ENCODE peak calls at places on chromosomes 12 and 14, in four cellular contexts. R is H7, N is astrocyte of the spinal cord, O is tibial nerve. H is an unnamed sample.

GRCh38 chr12:110762891-110763290 is 20.2 kb upstream of the PPP1CC start:
- DNase-seq in R (no peak), N (no peak), O (no peak), H (no peak)

GRCh38 chr12:70258605-70259403 is 15.6 kb downstream of the CNOT2 start:
- DNase-seq in N (no peak), O (no peak), R (peak; percentile 30), H (no peak)

GRCh38 chr12:3795096-3795799 is 42.3 kb upstream of the CRACR2A start:
- DNase-seq in R (no peak), N (no peak), O (no peak), H (no peak)

GRCh38 chr12:133057446-133057845 is 20.1 kb downstream of the ZNF84 start:
- DNase-seq in R (no peak), O (no peak), N (peak; percentile 30), H (no peak)

GRCh38 chr14:30443368-30444007 is 115.5 kb upstream of the G2E3 start:
- DNase-seq in R (peak; percentile 15), N (peak; percentile 53), O (no peak), H (no peak)

GRCh38 chr14:100545359-100545758 is 41.9 kb downstream of the BEGAIN start:
- DNase-seq in R (no peak), N (no peak), O (no peak), H (no peak)

GRCh38 chr12:132471858-132472255 is 18.1 kb upstream of the FBRSL1 start:
- DNase-seq in R (no peak), N (no peak), O (no peak), H (no peak)

GRCh38 chr12:26870491-26871419 is 37.8 kb upstream of the ITPR2 start:
- DNase-seq in N (peak; percentile 7), R (no peak), O (no peak), H (peak; percentile 58)

GRCh38 chr14:59120931-59121330 is 67.5 kb upstream of the DAAM1 start:
- DNase-seq in O (no peak), R (no peak), N (no peak), H (no peak)

GRCh38 chr12:52870361-52871290 is 21.8 kb upstream of the KRT78 start:
- DNase-seq in O (peak; percentile 62), N (peak; percentile 29), R (peak; percentile 95), H (peak; percentile 69)

GRCh38 chr14:59848671-59849070 is 21.9 kb downstream of the RTN1 start:
- DNase-seq in N (no peak), O (no peak), R (no peak), H (no peak)

GRCh38 chr12:92078167-92079053 is 67.2 kb downstream of the BTG1 start:
- DNase-seq in R (no peak), O (peak; percentile 48), N (peak; percentile 97), H (no peak)

GRCh38 chr14:93023039-93023438 is 92.7 kb downstream of the ITPK1 start:
- DNase-seq in N (no peak), R (no peak), O (no peak), H (no peak)

GRCh38 chr12:55806982-55807381 is 10.5 kb downstream of the SARNP start:
- DNase-seq in O (no peak), R (no peak), N (no peak), H (no peak)

GRCh38 chr14:59308706-59309105 is 120.2 kb downstream of the DAAM1 start:
- DNase-seq in R (no peak), O (no peak), N (no peak), H (no peak)

GRCh38 chr12:27982380-27982779 is 9.8 kb upstream of the PTHLH start:
- DNase-seq in R (no peak), O (no peak), N (peak; percentile 21), H (no peak)

GRCh38 chr12:83161451-83161850 is 474.7 kb downstream of the TMTC2 start:
- DNase-seq in R (no peak), N (peak; percentile 79), O (no peak), H (no peak)

GRCh38 chr12:13368431-13368830 is 171.9 kb downstream of the EMP1 start:
- DNase-seq in N (no peak), O (no peak), R (no peak), H (no peak)

GRCh38 chr12:122097641-122098364 is 19.2 kb downstream of the MLXIP start:
- DNase-seq in O (no peak), N (no peak), R (no peak), H (peak; percentile 83)

GRCh38 chr12:24905431-24905830 is 43.5 kb downstream of the BCAT1 start:
- DNase-seq in R (no peak), N (no peak), O (no peak), H (no peak)

GRCh38 chr12:28212182-28212581 is 21.9 kb downstream of the CCDC91 start:
- DNase-seq in N (no peak), R (no peak), O (no peak), H (no peak)

GRCh38 chr12:77685112-77685511 is 145.6 kb upstream of the NAV3 start:
- DNase-seq in N (peak; percentile 83), O (peak; percentile 59), R (peak; percentile 16), H (peak; percentile 39)

GRCh38 chr14:95385701-95386100 is 66.0 kb upstream of the CLMN start:
- DNase-seq in R (no peak), N (no peak), O (no peak), H (no peak)

GRCh38 chr12:31590730-31591307 is at the start of gene DENND5B:
- DNase-seq in O (peak; percentile 58), R (peak; percentile 92), N (peak; percentile 66), H (peak; percentile 55)

GRCh38 chr12:79685068-79685467 is 5.7 kb downstream of the PAWR start:
- DNase-seq in O (no peak), N (peak; percentile 76), R (no peak), H (no peak)

GRCh38 chr14:52272375-52272774 is 4.9 kb downstream of the PTGDR start:
- DNase-seq in N (peak; percentile 14), R (peak; percentile 54), O (no peak), H (no peak)

GRCh38 chr12:41061189-41061588 is 126.9 kb upstream of the PDZRN4 start:
- DNase-seq in O (no peak), R (no peak), N (no peak), H (no peak)

GRCh38 chr12:32843528-32844095 is 53.0 kb downstream of the PKP2 start:
- DNase-seq in R (peak; percentile 44), O (peak; percentile 7), N (peak; percentile 19), H (no peak)

GRCh38 chr12:57891639-57892228 is 45.2 kb upstream of the CTDSP2 start:
- DNase-seq in O (no peak), N (no peak), R (no peak), H (no peak)

GRCh38 chr14:98633380-98633779 is 638.6 kb downstream of the BCL11B start:
- DNase-seq in N (peak; percentile 1), R (no peak), O (no peak), H (peak; percentile 16)

DNA sequence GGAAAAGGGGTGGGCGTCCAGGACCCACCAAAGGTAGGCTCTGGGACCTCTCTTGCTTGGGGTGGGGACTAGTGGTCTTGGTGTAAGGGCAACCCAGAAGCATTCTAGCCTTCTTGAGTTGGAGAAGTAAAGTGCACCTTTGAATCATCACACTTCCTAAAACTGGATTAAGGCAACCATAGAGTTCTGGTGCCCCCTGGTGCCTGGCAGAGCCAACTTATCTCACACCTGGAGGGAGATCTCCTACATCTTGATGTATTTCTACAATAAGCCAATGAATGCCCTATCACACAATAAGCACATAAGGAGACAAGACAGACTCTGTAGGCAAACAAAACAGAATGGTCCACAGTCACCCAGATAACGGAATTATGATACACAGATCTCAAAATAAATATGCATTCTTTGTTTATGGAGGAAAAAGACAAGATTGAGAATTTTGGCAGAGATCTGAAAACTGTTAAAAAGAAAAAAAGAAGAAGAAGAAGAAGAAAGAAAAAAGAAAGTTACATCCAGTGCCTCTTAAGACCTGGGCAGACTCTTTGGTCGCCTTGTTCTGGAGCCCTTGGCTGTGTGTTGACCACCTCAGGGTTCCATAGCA is 95.9 kb upstream of the PPP2R5C start:
- DNase-seq in O (no peak), N (peak; percentile 33), R (peak; percentile 40), H (no peak)
- H3K4me3 ChIP-seq in O (no peak overlapping the region), N (no peak overlapping the region), R (no peak overlapping the region), H (no peak overlapping the region)

GRCh38 chr12:7444076-7444475 is at the start of gene CD163L1:
- DNase-seq in R (no peak), N (no peak), O (no peak), H (no peak)
- H3K4me3 ChIP-seq in R (no peak within 1 kb of the TSS), N (no peak within 1 kb of the TSS), O (no peak within 1 kb of the TSS), H (no peak within 1 kb of the TSS)

DNA sequence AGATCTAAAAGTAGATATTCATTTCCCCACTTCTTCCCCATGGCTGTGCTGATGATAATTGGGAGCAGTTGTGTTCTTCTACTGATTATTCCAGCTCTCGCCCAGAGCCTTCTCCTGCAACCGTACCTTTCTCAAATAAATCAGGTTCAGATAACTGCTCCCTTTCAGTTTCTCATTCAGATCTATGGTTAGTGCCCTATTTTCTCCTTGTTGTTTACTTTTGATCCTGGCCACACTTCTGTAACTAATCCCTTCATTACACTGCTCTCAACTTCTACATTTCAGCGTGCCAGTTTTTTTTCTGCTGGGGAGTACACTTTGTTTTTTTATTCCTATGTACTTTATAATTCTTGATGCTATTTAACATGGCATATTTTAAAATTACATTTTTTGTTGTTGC is 2.8 kb upstream of the STRAP start:
- DNase-seq in R (no peak), N (no peak), O (no peak), H (no peak)
- H3K4me3 ChIP-seq in R (no peak overlapping the region), N (no peak overlapping the region), O (no peak overlapping the region), H (no peak overlapping the region)

GRCh38 chr14:20379743-20380142 is 33.6 kb downstream of the TEP1 start:
- DNase-seq in O (no peak), R (no peak), N (no peak), H (no peak)
- H3K4me3 ChIP-seq in O (no peak overlapping the region), R (no peak overlapping the region), N (no peak overlapping the region), H (no peak overlapping the region)

GRCh38 chr14:69259176-69259530 is 805 bp upstream of the GALNT16 start:
- DNase-seq in R (no peak), O (no peak), N (no peak), H (no peak)
- H3K4me3 ChIP-seq in R (peak overlapping the region; percentile 73), O (peak overlapping the region; percentile 55), N (peak overlapping the region; percentile 39), H (no peak overlapping the region)

DNA sequence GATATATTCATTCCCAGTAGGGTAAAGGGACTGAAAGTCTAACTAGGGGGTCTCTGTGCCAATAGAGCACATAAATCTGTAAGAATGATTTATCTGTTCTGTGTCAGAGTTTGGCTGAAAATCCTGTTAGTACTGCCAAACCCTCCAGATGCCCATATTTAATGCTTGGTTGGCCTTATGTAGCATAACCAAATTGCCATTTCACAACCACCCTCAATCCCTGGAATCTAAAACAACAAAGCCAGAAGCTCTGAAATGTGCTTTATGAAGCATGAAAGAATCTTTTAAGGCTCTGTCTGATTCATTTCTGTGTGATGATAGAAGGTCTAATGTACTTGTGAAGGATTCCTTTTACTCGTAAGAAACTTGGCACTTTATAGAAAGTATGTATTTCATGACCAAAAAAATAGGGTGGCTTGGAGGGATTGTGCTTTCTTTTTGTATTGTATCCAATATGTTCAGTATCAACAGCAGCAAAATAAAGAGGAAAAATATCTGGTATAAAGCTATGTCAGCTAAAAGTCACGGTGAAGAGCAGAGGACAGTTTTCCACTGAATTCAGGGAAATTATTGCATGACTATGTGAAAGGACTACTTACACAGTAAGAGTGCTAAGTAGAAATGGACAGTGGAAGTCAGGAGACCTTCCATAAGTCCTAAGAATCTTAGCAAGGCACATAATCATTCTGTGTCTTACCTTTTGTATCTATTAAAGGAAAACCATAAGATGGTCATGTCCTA is 19.1 kb downstream of the TSHR start:
- DNase-seq in N (peak; percentile 66), R (no peak), O (no peak), H (no peak)
- H3K4me3 ChIP-seq in N (no peak overlapping the region), R (no peak overlapping the region), O (no peak overlapping the region), H (no peak overlapping the region)

GRCh38 chr14:68562911-68563255 is 230.0 kb downstream of the ZFP36L1 start:
- DNase-seq in O (no peak), R (no peak), N (no peak), H (no peak)
- H3K4me3 ChIP-seq in O (no peak overlapping the region), R (no peak overlapping the region), N (no peak overlapping the region), H (no peak overlapping the region)